ENCODE peak calls at places on chromosomes 5 and 9, in four cellular contexts. M is AG09309, B is heart left ventricle, N is BJ. Q is an unnamed sample.
A peak's percentile ranks its signal among the peaks of the same experiment; 100 is the strongest.

GRCh38 chr5:132114150-132115121 is 40.8 kb downstream of the CSF2 start:
- DNase-seq in M (no peak), B (no peak), N (no peak), Q (no peak)

GRCh38 chr9:79210541-79211243 is 361.1 kb upstream of the TLE4 start:
- DNase-seq in M (no peak), B (no peak), N (no peak), Q (no peak)

GRCh38 chr5:139272471-139273321 is 20.8 kb upstream of the MATR3 start:
- DNase-seq in M (peak; percentile 68), B (no peak), N (no peak), Q (no peak)

GRCh38 chr5:41457094-41457493 is 53.3 kb downstream of the PLCXD3 start:
- DNase-seq in M (no peak), B (peak; percentile 30), N (no peak), Q (no peak)

GRCh38 chr5:179768326-179769085 is 25.3 kb upstream of the LTC4S start:
- DNase-seq in M (no peak), B (no peak), N (no peak), Q (no peak)

GRCh38 chr5:67211926-67212325 is 15.3 kb upstream of the CD180 start:
- DNase-seq in M (peak; percentile 50), B (no peak), N (peak; percentile 42), Q (no peak)

GRCh38 chr5:137563301-137563645 is 64.1 kb upstream of the SPOCK1 start:
- DNase-seq in M (peak; percentile 45), B (no peak), N (no peak), Q (peak; percentile 18)

GRCh38 chr5:54725391-54726280 is 208.1 kb downstream of the SNX18 start:
- DNase-seq in M (no peak), B (no peak), N (no peak), Q (no peak)

GRCh38 chr9:38339087-38339486 is 53.4 kb upstream of the ALDH1B1 start:
- DNase-seq in M (peak; percentile 33), B (no peak), N (no peak), Q (peak; percentile 65)

GRCh38 chr9:135895202-135895848 is 12.0 kb downstream of the CAMSAP1 start:
- DNase-seq in M (no peak), B (no peak), N (no peak), Q (no peak)

GRCh38 chr5:35876922-35877321 is 20.2 kb downstream of the IL7R start:
- DNase-seq in M (no peak), B (no peak), N (no peak), Q (no peak)

GRCh38 chr5:82115858-82116257 is 144.0 kb downstream of the ATG10 start:
- DNase-seq in M (no peak), B (no peak), N (no peak), Q (no peak)

GRCh38 chr5:68088302-68088701 is 127.3 kb upstream of the PIK3R1 start:
- DNase-seq in M (peak; percentile 63), B (no peak), N (no peak), Q (peak; percentile 62)

GRCh38 chr5:149445739-149446369 is 66.8 kb upstream of the IL17B start:
- DNase-seq in M (peak; percentile 100), B (no peak), N (peak; percentile 100), Q (peak; percentile 97)

GRCh38 chr9:70205366-70206020 is 53.3 kb upstream of the SMC5 start:
- DNase-seq in M (no peak), B (no peak), N (no peak), Q (no peak)

DNA sequence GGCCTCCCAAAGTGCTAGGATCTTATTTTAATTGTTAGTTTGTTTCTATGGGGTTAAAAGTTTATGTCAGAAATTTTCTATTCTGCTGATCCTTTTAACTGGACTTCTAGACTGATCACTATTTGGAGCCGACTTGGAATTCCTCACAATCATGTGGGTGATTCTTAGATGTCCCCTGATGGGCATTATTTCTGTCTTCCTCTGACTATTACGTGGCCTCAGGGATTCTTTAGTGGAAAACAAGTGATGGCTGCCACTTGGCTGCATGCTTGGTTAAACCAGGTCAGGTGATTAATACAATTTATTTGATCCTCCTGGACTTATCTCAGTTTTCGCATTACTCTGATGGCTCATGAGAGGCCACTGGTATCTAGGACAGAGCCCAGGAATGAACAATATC is 32.2 kb upstream of the OR2S2 start:
- DNase-seq in M (no peak), B (no peak), N (no peak), Q (no peak)
- TF ChIP-seq CTCF in M (no peak), B (no peak), N (no peak), Q (no peak)

DNA sequence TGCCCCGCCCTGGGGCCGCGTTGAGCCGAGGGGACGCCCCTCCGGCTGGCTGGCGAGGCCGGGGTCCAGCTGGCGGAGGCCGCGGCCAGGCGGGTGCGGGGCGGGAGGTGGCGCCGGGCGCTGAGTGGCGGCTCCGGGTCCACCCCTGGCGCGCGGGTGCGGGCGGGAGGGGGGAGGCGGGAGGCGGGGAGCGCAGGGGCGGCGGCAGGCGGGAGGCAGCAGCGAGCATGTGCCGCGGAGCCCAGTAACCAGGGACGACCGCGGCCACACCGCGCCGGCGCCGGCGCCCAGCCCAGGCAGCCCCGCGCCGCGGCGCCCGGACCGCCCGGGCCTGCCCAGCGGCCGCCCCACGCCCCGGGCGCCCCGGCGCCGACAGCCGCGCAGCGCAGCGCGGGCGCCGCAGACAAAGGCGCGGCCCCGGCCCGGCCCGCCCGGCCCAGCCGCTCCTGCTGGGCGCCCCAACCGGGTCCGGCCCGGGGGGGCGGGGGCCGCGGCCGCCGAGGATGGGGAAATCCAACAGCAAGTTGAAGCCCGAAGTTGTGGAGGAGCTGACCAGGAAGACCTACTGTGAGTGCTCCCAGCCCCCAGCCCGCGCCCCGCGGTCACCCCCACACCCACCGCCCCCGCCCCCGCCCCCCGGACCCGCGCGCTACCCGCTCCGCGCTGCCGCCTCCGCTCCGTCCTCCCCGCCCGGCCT is at the start of gene NCS1:
- DNase-seq in M (no peak), B (peak; percentile 77), N (no peak), Q (no peak)
- H3K4me3 ChIP-seq in M (peak within 1 kb of the TSS; percentile 69), B (peak within 1 kb of the TSS; percentile 66), N (peak within 1 kb of the TSS; percentile 57), Q (peak within 1 kb of the TSS; percentile 66)

DNA sequence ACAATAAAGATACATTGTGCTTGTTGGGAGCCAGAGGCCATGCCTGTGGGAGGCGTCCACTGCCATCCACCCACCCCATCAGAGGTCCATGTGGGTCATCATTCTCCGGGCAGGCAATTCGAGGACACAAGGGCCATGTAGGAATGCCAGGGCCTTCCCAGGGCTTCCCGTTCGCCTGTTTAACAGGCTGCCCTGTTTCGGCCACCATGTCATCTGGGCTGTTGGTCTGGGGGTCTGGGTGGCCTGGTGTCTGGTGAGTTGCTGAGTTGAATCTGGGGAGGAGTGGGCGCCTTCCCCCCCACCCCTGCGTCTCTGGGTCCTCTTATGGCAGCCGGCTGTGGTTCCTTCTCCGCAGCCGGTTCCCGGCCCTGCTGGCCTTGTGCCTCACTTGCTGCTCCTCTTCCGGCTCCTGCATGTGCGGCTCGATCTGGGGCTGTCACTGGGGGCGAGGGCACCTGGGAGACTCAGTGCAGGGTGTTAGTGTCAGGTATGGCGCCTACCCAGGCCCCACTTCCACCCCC is 117.4 kb downstream of the WNK2 start:
- DNase-seq in M (no peak), B (no peak), N (no peak), Q (no peak)
- TF ChIP-seq CTCF in M (no peak), B (no peak), N (no peak), Q (no peak)

GRCh38 chr9:26893030-26893676 is 551 bp upstream of the CAAP1 start:
- DNase-seq in M (no peak), B (no peak), N (no peak), Q (no peak)
- H3K4me3 ChIP-seq in M (peak overlapping the region; percentile 98), B (peak overlapping the region; percentile 91), N (peak overlapping the region; percentile 91), Q (peak overlapping the region; percentile 90)

GRCh38 chr9:1709347-1709746 is 305.8 kb upstream of the SMARCA2 start:
- DNase-seq in M (no peak), B (no peak), N (no peak), Q (no peak)
- TF ChIP-seq CTCF in M (peak; percentile 9), B (no peak), N (peak; percentile 26), Q (no peak)

GRCh38 chr9:86341007-86341491 is 13.2 kb downstream of the TUT7 start:
- DNase-seq in M (no peak), B (no peak), N (no peak), Q (no peak)
- H3K4me3 ChIP-seq in M (no peak overlapping the region), B (no peak overlapping the region), N (no peak overlapping the region), Q (no peak overlapping the region)

GRCh38 chr5:15683332-15683731 is 183.4 kb downstream of the FBXL7 start:
- DNase-seq in M (no peak), B (peak; percentile 38), N (no peak), Q (no peak)
- TF ChIP-seq CTCF in M (no peak), B (peak; percentile 23), N (no peak), Q (no peak)

Q was measured in astrocyte of the cerebellum.